ENCODE peak calls at places on chromosome 2, in five cellular contexts. S is colonic mucosa; N is A549; F is CD8-positive, alpha-beta T cell; L is tibial artery. Q is an unnamed sample.

GRCh38 chr2:100391735-100392515 is 25.5 kb downstream of the CHST10 start:
- DNase-seq in S (no peak), N (no peak), F (no peak), L (no peak), Q (no peak)

GRCh38 chr2:232132179-232132578 is 170.7 kb downstream of the DIS3L2 start:
- DNase-seq in S (no peak), N (no peak), F (no peak), L (no peak), Q (no peak)

GRCh38 chr2:164620873-164621760 is at the start of gene GRB14:
- DNase-seq in S (peak; percentile 37), N (peak; percentile 78), F (no peak), L (no peak), Q (peak; percentile 89)

GRCh38 chr2:112756207-112756606 is 8.2 kb downstream of the CKAP2L start:
- DNase-seq in S (no peak), N (no peak), F (no peak), L (no peak), Q (no peak)

GRCh38 chr2:64574871-64575270 is 50.7 kb downstream of the AFTPH start:
- DNase-seq in S (no peak), N (no peak), F (no peak), L (no peak), Q (no peak)

GRCh38 chr2:233434666-233435375 is 80.5 kb downstream of the DGKD start:
- DNase-seq in S (no peak), N (no peak), F (no peak), L (no peak), Q (no peak)

GRCh38 chr2:215917953-215918620 is 95.3 kb downstream of the MREG start:
- DNase-seq in S (no peak), N (no peak), F (no peak), L (no peak), Q (no peak)

GRCh38 chr2:70785137-70785911 is 5.1 kb downstream of the FIGLA start:
- DNase-seq in S (no peak), N (peak; percentile 49), F (peak; percentile 39), L (no peak), Q (no peak)

GRCh38 chr2:63663013-63663864 is 74.5 kb downstream of the MDH1 start:
- DNase-seq in S (no peak), N (no peak), F (no peak), L (no peak), Q (no peak)

GRCh38 chr2:89833780-89834117 is 1142.3 kb downstream of the RPIA start:
- DNase-seq in S (no peak), N (no peak), F (no peak), L (no peak), Q (no peak)

GRCh38 chr2:225173909-225174308 is 131.6 kb upstream of the DOCK10 start:
- DNase-seq in S (no peak), N (no peak), F (no peak), L (no peak), Q (no peak)

GRCh38 chr2:54540194-54540593 is 84.1 kb downstream of the SPTBN1 start:
- DNase-seq in S (no peak), N (no peak), F (no peak), L (no peak), Q (no peak)

GRCh38 chr2:136645458-136645857 is 119.9 kb upstream of the THSD7B start:
- DNase-seq in S (no peak), N (no peak), F (no peak), L (no peak), Q (no peak)

GRCh38 chr2:231613655-231614558 is 21.2 kb downstream of the TEX44 start:
- DNase-seq in S (peak; percentile 89), N (peak; percentile 72), F (peak; percentile 56), L (peak; percentile 87), Q (peak; percentile 82)

GRCh38 chr2:233051241-233052149 is 8.6 kb upstream of the INPP5D start:
- DNase-seq in S (no peak), N (no peak), F (no peak), L (peak; percentile 63), Q (peak; percentile 84)

GRCh38 chr2:216551234-216551633 is 52.6 kb downstream of the RPL37A start:
- DNase-seq in S (peak; percentile 30), N (no peak), F (no peak), L (no peak), Q (no peak)

GRCh38 chr2:8821276-8822217 is 15.9 kb downstream of the KIDINS220 start:
- DNase-seq in S (no peak), N (no peak), F (no peak), L (peak; percentile 81), Q (peak; percentile 41)

GRCh38 chr2:189782221-189782671 is 1.9 kb downstream of the ORMDL1 start:
- DNase-seq in S (no peak), N (no peak), F (no peak), L (no peak), Q (no peak)

DNA sequence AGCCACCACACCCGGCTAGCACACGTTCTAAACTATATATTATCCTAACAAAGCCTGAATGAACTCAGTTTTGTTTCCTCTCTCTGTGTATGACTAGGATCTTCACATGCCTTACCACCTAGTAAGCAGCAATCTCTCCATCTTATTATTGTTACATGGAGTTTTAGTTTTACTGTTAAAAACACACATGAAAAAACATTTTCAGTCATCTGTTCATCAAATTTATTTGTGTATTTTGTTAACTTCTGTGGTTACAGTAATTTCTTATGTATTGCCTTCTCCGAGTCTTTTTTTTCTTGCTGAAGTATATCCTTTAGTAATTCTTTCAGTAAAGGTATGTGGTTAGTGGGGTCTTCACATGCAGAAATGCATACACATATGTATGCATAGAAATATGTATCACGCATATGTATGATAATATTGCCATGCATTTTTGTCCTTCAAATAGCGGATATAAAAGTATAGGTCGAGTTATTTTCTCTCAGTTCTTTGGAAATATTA is 31.4 kb downstream of the ANO7 start:
- DNase-seq in S (no peak), N (no peak), F (no peak), L (no peak), Q (no peak)
- H3K4me3 ChIP-seq in S (no peak overlapping the region), N (no peak overlapping the region), F (no peak overlapping the region), L (no peak overlapping the region), Q (no peak overlapping the region)

GRCh38 chr2:162317910-162318279 is 589 bp downstream of the IFIH1 start:
- DNase-seq in S (peak; percentile 57), N (no peak), F (peak; percentile 19), L (no peak), Q (peak; percentile 77)

GRCh38 chr2:162318280-162319222 is at the start of gene IFIH1:
- DNase-seq in S (peak; percentile 92), N (peak; percentile 70), F (peak; percentile 64), L (peak; percentile 87), Q (peak; percentile 89)

GRCh38 chr2:162312853-162313252 is 5.6 kb downstream of the IFIH1 start:
- DNase-seq in S (no peak), N (no peak), F (no peak), L (no peak), Q (no peak)

GRCh38 chr2:162316590-162316989 is 1.9 kb downstream of the IFIH1 start:
- DNase-seq in S (no peak), N (no peak), F (no peak), L (no peak), Q (no peak)

DNA sequence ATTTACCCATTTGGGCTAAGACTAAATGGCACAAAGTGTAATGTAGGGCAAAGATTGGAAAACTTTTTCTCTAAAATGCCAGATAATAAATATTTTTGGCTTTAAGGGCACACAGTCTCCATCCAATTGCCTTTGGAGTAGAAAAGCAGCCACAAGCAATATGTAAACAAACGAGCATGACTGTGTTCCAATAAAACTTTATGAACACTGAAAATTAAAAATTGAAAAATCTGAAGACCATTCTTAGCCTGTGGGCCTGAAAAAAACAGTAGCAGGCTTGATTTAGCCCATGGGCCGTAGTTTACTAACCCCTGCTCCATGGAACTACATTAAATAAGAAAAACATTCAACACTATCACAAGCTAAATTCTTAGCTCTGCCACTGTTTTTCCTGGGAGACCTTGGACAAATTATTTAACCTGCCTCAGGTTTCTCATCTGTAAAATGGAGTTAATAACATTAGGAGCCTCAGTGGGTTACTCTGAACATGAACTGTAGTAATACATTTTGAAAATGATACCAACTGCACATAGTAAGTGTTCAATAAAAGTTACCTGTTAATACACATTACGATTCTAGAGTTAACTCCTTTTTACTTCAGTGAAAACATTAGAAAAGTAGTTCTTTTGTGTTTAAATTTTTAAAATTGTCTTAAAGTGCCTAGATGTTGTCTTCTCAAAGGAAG is 1.3 kb downstream of the IFIH1 start:
- DNase-seq in S (no peak), N (no peak), F (no peak), L (no peak), Q (no peak)
- H3K4me3 ChIP-seq in S (peak overlapping the region; percentile 78), N (no peak overlapping the region), F (peak overlapping the region; percentile 76), L (peak overlapping the region; percentile 73), Q (peak overlapping the region; percentile 92)

GRCh38 chr2:40680547-40680946 is 228.7 kb upstream of the SLC8A1 start:
- DNase-seq in S (no peak), N (no peak), F (no peak), L (no peak), Q (no peak)
- H3K4me3 ChIP-seq in S (no peak overlapping the region), N (no peak overlapping the region), F (no peak overlapping the region), L (peak overlapping the region; percentile 5), Q (peak overlapping the region; percentile 14)

GRCh38 chr2:219521066-219521880 is 7.0 kb downstream of the ASIC4 start:
- DNase-seq in S (no peak), N (peak; percentile 87), F (no peak), L (no peak), Q (no peak)
- H3K4me3 ChIP-seq in S (no peak overlapping the region), N (peak overlapping the region; percentile 9), F (no peak overlapping the region), L (no peak overlapping the region), Q (no peak overlapping the region)

GRCh38 chr2:174341301-174341994 is 6.7 kb downstream of the SP9 start:
- DNase-seq in S (peak; percentile 89), N (no peak), F (peak; percentile 92), L (peak; percentile 82), Q (peak; percentile 89)
- H3K4me3 ChIP-seq in S (no peak overlapping the region), N (no peak overlapping the region), F (no peak overlapping the region), L (no peak overlapping the region), Q (no peak overlapping the region)

Q was measured in left lung.